ENCODE peak calls at places on chromosomes 6 and 20, in nine cellular contexts. E is cardiac muscle cell, D is AG10803, S is fibroblast of lung, A is AG09309, Y is colonic mucosa, F is brain microvascular endothelial cell, M is psoas muscle, B is A549. V is an unnamed sample.

GRCh38 chr20:33976959-33977358 is 16.8 kb upstream of the RALY start:
- DNase-seq in M (no peak), Y (no peak), F (no peak), B (no peak), A (no peak), S (no peak), D (no peak), E (no peak), V (no peak)

GRCh38 chr6:5279891-5280338 is 18.6 kb downstream of the FARS2 start:
- DNase-seq in D (no peak), E (no peak), M (no peak), S (no peak), F (no peak), Y (no peak), B (no peak), A (no peak), V (peak)

GRCh38 chr6:26250806-26251075 is 114.3 kb upstream of the BTN3A2 start:
- DNase-seq in Y (peak), S (no peak), E (peak), M (no peak), A (no peak), B (no peak), F (peak), D (no peak), V (no peak)

GRCh38 chr6:134005824-134006223 is 46.6 kb downstream of the SLC2A12 start:
- DNase-seq in M (no peak), A (no peak), D (no peak), E (no peak), B (no peak), Y (no peak), F (no peak), S (no peak), V (no peak)

GRCh38 chr6:45537539-45537938 is 159.8 kb upstream of the SUPT3H start:
- DNase-seq in A (peak), B (no peak), M (no peak), D (peak), S (no peak), Y (no peak), F (no peak), E (no peak), V (no peak)

GRCh38 chr6:54588176-54588575 is 258.4 kb upstream of the FAM83B start:
- DNase-seq in M (no peak), S (no peak), B (no peak), Y (no peak), A (no peak), D (no peak), F (no peak), E (no peak), V (no peak)

GRCh38 chr6:7561153-7561964 is 19.9 kb downstream of the DSP start:
- DNase-seq in E (peak), M (no peak), D (peak), B (no peak), A (no peak), Y (peak), S (no peak), F (no peak), V (no peak)

GRCh38 chr6:75444899-75445298 is 48.7 kb downstream of the FILIP1 start:
- DNase-seq in F (no peak), B (no peak), M (no peak), E (no peak), S (no peak), D (no peak), A (no peak), Y (no peak), V (no peak)

GRCh38 chr20:53828673-53829085 is 235.0 kb upstream of the ZNF217 start:
- DNase-seq in Y (peak), A (peak), F (peak), B (peak), M (no peak), S (peak), E (peak), D (peak), V (no peak)

GRCh38 chr20:60589624-60590023 is 631.4 kb downstream of the CDH26 start:
- DNase-seq in M (no peak), Y (no peak), F (no peak), D (no peak), A (no peak), S (peak), B (no peak), E (peak), V (no peak)

GRCh38 chr6:20771427-20771826 is 237.2 kb downstream of the CDKAL1 start:
- DNase-seq in F (no peak), B (no peak), Y (no peak), D (no peak), A (no peak), S (no peak), E (peak), M (no peak), V (no peak)

GRCh38 chr6:131159578-131159977 is 24.3 kb downstream of the AKAP7 start:
- DNase-seq in D (peak), F (peak), Y (no peak), S (peak), A (no peak), B (no peak), M (no peak), E (no peak), V (no peak)

GRCh38 chr6:163536770-163537169 is 122.3 kb downstream of the QKI start:
- DNase-seq in F (peak), D (peak), S (peak), B (no peak), A (no peak), Y (no peak), E (no peak), M (no peak), V (no peak)

GRCh38 chr6:124669713-124670480 is 292.3 kb upstream of the RNF217 start:
- DNase-seq in D (no peak), Y (no peak), A (no peak), M (no peak), F (no peak), S (no peak), B (no peak), E (no peak), V (no peak)

GRCh38 chr6:19320066-19320465 is 517.1 kb upstream of the ID4 start:
- DNase-seq in M (no peak), E (no peak), A (no peak), F (no peak), Y (no peak), D (no peak), B (no peak), S (no peak), V (no peak)

GRCh38 chr20:43681468-43681942 is 14.6 kb downstream of the MYBL2 start:
- DNase-seq in D (peak), S (no peak), A (no peak), Y (no peak), E (peak), B (no peak), F (no peak), M (no peak), V (peak)

GRCh38 chr6:42255050-42255449 is 37.4 kb upstream of the MRPS10 start:
- DNase-seq in Y (no peak), A (peak), D (peak), E (no peak), M (no peak), S (no peak), F (no peak), B (no peak), V (no peak)

GRCh38 chr20:62543470-62544302 is 67.9 kb upstream of the GATA5 start:
- DNase-seq in F (no peak), A (no peak), D (no peak), E (peak), Y (no peak), M (no peak), B (no peak), S (no peak), V (no peak)

GRCh38 chr20:61900376-61901293 is 165.0 kb downstream of the TAF4 start:
- DNase-seq in A (no peak), B (no peak), M (no peak), Y (no peak), F (no peak), S (peak), D (no peak), E (no peak), V (no peak)

GRCh38 chr20:23884136-23884770 is 4.7 kb upstream of the CST5 start:
- DNase-seq in D (no peak), F (no peak), B (no peak), A (no peak), E (no peak), S (no peak), M (no peak), Y (no peak), V (no peak)

GRCh38 chr6:87436435-87436834 is 28.7 kb downstream of the CFAP206 start:
- DNase-seq in M (no peak), D (peak), B (peak), S (peak), E (peak), Y (peak), A (peak), F (peak), V (peak)

GRCh38 chr20:37479275-37479674 is 41.8 kb upstream of the NNAT start:
- DNase-seq in F (no peak), M (no peak), E (no peak), S (no peak), Y (no peak), D (no peak), A (no peak), B (no peak), V (no peak)

GRCh38 chr6:36345681-36346417 is 9.2 kb upstream of the BNIP5 start:
- DNase-seq in E (peak), S (no peak), Y (no peak), B (no peak), D (no peak), M (no peak), A (no peak), F (no peak), V (no peak)

DNA sequence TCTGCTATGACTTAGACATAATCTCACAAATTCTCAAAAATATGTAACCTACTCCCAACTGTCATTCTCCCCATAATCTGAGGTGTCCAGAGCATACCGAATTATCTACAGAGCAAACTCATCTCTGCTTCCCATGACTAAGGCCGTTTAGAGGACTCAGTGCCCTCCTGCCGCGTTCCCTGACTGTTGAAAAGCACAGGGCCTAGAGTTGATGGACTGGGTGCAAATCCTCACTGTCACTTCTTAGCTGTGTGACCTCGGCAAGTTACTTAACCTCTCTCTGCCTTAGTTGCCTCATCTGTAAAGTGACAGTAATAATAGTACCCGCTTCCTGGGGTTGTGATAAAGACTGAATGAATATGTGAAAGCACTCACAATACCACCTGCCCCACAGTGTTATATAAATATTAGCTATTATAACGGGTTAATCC is 4.7 kb upstream of the TUBB2A start:
- DNase-seq in E (no peak), D (no peak), A (no peak), Y (no peak), F (no peak), S (no peak), M (no peak), B (no peak), V (peak)
- H3K4me3 ChIP-seq in E (peak), D (peak), A (no peak), Y (peak), F (no peak), S (no peak), M (peak), B (peak), V (peak)

GRCh38 chr20:63640086-63640485 is 13.1 kb downstream of the STMN3 start:
- DNase-seq in D (no peak), M (no peak), A (no peak), Y (no peak), B (no peak), E (no peak), F (no peak), S (no peak), V (no peak)

GRCh38 chr20:63641792-63642517 is 11.3 kb downstream of the STMN3 start:
- DNase-seq in F (peak), A (no peak), M (peak), Y (peak), B (peak), E (peak), D (peak), S (peak), V (peak)

GRCh38 chr20:63642518-63643247 is 10.5 kb downstream of the STMN3 start:
- DNase-seq in D (no peak), Y (peak), F (no peak), A (no peak), E (peak), S (no peak), M (no peak), B (no peak), V (peak)

GRCh38 chr20:63639093-63639860 is 12.4 kb upstream of the GMEB2 start:
- DNase-seq in A (no peak), S (no peak), M (no peak), D (no peak), Y (peak), E (no peak), F (no peak), B (no peak), V (peak)

GRCh38 chr20:63641146-63641791 is 12.0 kb downstream of the STMN3 start:
- DNase-seq in S (no peak), M (no peak), E (no peak), B (no peak), F (peak), Y (peak), D (no peak), A (no peak), V (peak)
- H3K4me3 ChIP-seq in S (peak), M (peak), E (no peak), B (peak), F (peak), Y (peak), D (peak), A (no peak), V (peak)

GRCh38 chr20:51563141-51563596 is 20.6 kb upstream of the NFATC2 start:
- DNase-seq in Y (no peak), B (no peak), A (no peak), E (no peak), M (no peak), S (no peak), D (peak), F (no peak), V (no peak)

GRCh38 chr20:51562027-51562333 is 19.5 kb upstream of the NFATC2 start:
- DNase-seq in M (no peak), B (peak), Y (peak), S (peak), D (no peak), A (no peak), F (peak), E (no peak), V (no peak)

GRCh38 chr20:51562334-51563140 is 20.0 kb upstream of the NFATC2 start:
- DNase-seq in S (peak), E (peak), A (peak), Y (peak), M (peak), B (peak), D (peak), F (peak), V (no peak)

GRCh38 chr20:51565298-51565697 is 22.8 kb upstream of the NFATC2 start:
- DNase-seq in D (no peak), B (no peak), A (no peak), E (no peak), M (no peak), S (no peak), F (no peak), Y (no peak), V (no peak)

GRCh38 chr20:51563597-51564332 is 21.2 kb upstream of the NFATC2 start:
- DNase-seq in E (peak), D (peak), Y (peak), A (peak), S (peak), B (peak), M (peak), F (peak), V (peak)
- H3K4me3 ChIP-seq in E (no peak), D (peak), Y (no peak), A (no peak), S (peak), B (peak), M (no peak), F (peak), V (no peak)

GRCh38 chr6:1390071-1390804 is 862 bp downstream of the FOXF2 start:
- DNase-seq in M (no peak), F (no peak), S (peak), D (peak), A (peak), Y (no peak), E (peak), B (no peak), V (no peak)

GRCh38 chr6:1392813-1393640 is 3.7 kb downstream of the FOXF2 start:
- DNase-seq in A (no peak), S (peak), D (no peak), Y (no peak), E (no peak), B (no peak), F (no peak), M (no peak), V (no peak)

GRCh38 chr6:1393641-1394283 is 4.4 kb downstream of the FOXF2 start:
- DNase-seq in F (no peak), E (no peak), Y (no peak), S (peak), M (no peak), B (no peak), D (no peak), A (no peak), V (no peak)

GRCh38 chr6:1390805-1391511 is 1.6 kb downstream of the FOXF2 start:
- DNase-seq in A (no peak), Y (no peak), F (no peak), M (no peak), D (peak), E (no peak), B (no peak), S (peak), V (no peak)

GRCh38 chr6:1391692-1392309 is 2.4 kb downstream of the FOXF2 start:
- DNase-seq in B (no peak), A (no peak), D (no peak), S (no peak), F (no peak), M (no peak), Y (no peak), E (no peak), V (no peak)
- H3K4me3 ChIP-seq in B (peak), A (peak), D (peak), S (peak), F (no peak), M (no peak), Y (peak), E (no peak), V (no peak)

GRCh38 chr20:38724603-38725457 is 544 bp downstream of the SLC32A1 start:
- DNase-seq in Y (no peak), A (no peak), E (no peak), B (no peak), F (no peak), M (no peak), S (no peak), D (no peak), V (no peak)

GRCh38 chr20:38723982-38724602 is at the start of gene SLC32A1:
- DNase-seq in F (no peak), M (no peak), A (no peak), Y (no peak), S (no peak), D (no peak), B (no peak), E (no peak), V (no peak)

GRCh38 chr20:38725458-38725958 is 1.2 kb downstream of the SLC32A1 start:
- DNase-seq in D (no peak), M (no peak), A (no peak), F (no peak), B (no peak), E (no peak), S (no peak), Y (no peak), V (no peak)

GRCh38 chr20:38723069-38723981 is 961 bp upstream of the SLC32A1 start:
- DNase-seq in A (no peak), D (peak), S (peak), B (no peak), F (no peak), M (no peak), Y (no peak), E (no peak), V (no peak)

DNA sequence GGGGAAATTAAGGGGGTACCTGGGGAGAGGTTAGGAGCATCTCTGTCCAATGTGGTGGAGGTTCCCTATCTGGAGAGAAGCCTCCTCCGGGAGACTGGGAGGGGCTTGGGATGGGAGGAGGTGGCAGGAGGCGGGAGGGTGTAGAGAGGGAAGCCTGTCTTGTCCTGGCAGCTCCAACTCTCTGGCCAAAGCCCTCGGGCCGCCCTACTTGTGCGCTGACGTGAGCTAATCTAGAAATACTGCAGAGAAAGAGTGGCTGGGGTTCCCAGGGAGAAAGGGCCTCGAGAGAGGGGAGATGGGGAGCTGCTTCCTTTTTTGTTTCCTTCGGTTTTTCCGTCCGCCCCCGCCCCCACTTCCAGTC is 1.6 kb upstream of the SLC32A1 start:
- DNase-seq in D (no peak), B (no peak), S (no peak), M (no peak), F (no peak), Y (no peak), A (no peak), E (no peak), V (no peak)
- H3K4me3 ChIP-seq in D (no peak), B (no peak), S (no peak), M (no peak), F (no peak), Y (no peak), A (no peak), E (no peak), V (no peak)

GRCh38 chr6:106772270-106773142 is 143.1 kb downstream of the QRSL1 start:
- DNase-seq in B (no peak), A (no peak), Y (no peak), M (no peak), S (no peak), E (no peak), F (no peak), D (no peak), V (peak)
- H3K4me3 ChIP-seq in B (no peak), A (no peak), Y (no peak), M (no peak), S (no peak), E (no peak), F (no peak), D (no peak), V (no peak)

DNA sequence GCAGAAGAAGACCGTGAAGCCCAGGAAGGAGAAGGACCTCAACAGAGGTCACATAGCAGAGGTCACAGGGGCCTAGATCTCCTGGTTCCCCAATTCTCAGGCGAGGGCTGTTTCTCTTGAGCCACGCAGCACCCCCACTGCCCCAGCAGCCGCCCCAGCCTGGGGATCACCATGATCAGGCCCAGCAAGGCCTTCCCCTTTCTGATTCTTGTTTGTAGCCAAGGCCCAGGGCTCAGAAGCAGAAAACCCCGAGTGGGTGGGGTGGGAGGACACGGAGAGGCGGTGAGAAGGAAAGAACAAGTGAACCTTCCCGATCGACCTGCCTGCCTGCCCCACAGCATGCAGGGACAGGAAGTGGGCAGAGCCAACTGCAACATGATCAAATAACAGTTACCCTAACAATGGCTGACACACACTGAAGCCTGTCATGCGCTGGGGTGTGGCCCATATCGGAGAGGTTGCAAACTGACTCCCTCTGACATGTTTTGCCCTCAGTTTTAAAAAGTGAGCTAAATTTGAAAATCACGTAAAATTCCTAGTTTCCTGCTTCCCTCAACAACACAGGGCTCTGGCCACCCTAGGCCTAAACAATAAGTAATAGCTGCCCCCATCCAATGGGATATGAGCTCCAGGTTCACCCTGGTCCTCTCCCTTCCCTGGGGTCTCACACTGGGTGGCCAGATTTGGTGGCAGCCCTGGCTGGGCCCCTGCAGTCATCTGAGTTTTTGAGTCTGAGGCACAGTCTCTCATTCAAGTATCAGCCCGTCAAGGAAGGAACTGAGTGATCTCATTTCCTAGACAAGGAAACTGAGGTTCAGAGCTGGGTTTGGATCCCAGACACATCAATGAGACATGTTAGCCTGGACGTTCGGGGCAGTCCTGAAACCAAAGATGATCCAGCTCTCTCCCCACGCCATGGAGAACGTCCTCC is 6.5 kb downstream of the PEDS1 start:
- DNase-seq in Y (peak), M (peak), A (no peak), F (no peak), S (peak), E (no peak), B (no peak), D (no peak), V (peak)
- H3K4me3 ChIP-seq in Y (no peak), M (peak), A (no peak), F (no peak), S (no peak), E (no peak), B (no peak), D (no peak), V (peak)

V was measured in GM12865.